ENCODE peak calls at places on chromosomes 16 and 17, in seven cellular contexts. R is mesendoderm, O is IMR-90, G is H9, S is trophoblast cell, Y is neuronal stem cell, X is mesenchymal stem cell. E is an unnamed sample.

GRCh38 chr17:37642706-37643105 is 540 bp downstream of the DDX52 start:
- DNase-seq in Y (no peak), R (peak; percentile 9), S (peak; percentile 17), X (peak; percentile 62), G (no peak), O (peak; percentile 31), E (no peak)

GRCh38 chr17:45645330-45645729 is 138.8 kb upstream of the CRHR1 start:
- DNase-seq in G (no peak), X (no peak), R (no peak), O (no peak), Y (no peak), S (no peak), E (no peak)

GRCh38 chr16:27024010-27024409 is 42.7 kb upstream of the C16orf82 start:
- DNase-seq in R (no peak), G (no peak), S (no peak), O (no peak), X (no peak), Y (no peak), E (no peak)

GRCh38 chr17:72616457-72616856 is 476.0 kb downstream of the SLC39A11 start:
- DNase-seq in Y (no peak), G (no peak), O (no peak), S (no peak), R (peak; percentile 50), X (no peak), E (no peak)

GRCh38 chr17:512926-513325 is 160.3 kb upstream of the RPH3AL start:
- DNase-seq in G (no peak), O (peak; percentile 11), Y (no peak), X (peak; percentile 56), S (no peak), R (no peak), E (no peak)

GRCh38 chr16:20129375-20129774 is 55.7 kb upstream of the GPR139 start:
- DNase-seq in Y (no peak), O (no peak), R (no peak), G (no peak), X (no peak), S (no peak), E (no peak)

GRCh38 chr17:37488009-37488604 is 1.6 kb upstream of the DUSP14 start:
- DNase-seq in S (peak; percentile 93), X (peak; percentile 99), G (no peak), O (peak; percentile 99), R (peak; percentile 83), Y (no peak), E (no peak)

GRCh38 chr17:2396568-2397246 is 4.2 kb downstream of the MNT start:
- DNase-seq in X (peak; percentile 100), G (peak; percentile 99), Y (peak; percentile 90), S (peak; percentile 68), O (peak; percentile 98), R (peak; percentile 95), E (peak; percentile 89)

GRCh38 chr17:12229315-12229714 is 208.6 kb downstream of the MAP2K4 start:
- DNase-seq in X (no peak), Y (no peak), S (no peak), O (no peak), R (no peak), G (no peak), E (no peak)

GRCh38 chr16:88005148-88005547 is 53.9 kb downstream of the BANP start:
- DNase-seq in G (peak; percentile 71), S (no peak), Y (no peak), X (no peak), O (no peak), R (peak; percentile 42), E (no peak)

GRCh38 chr17:51250314-51250840 is 9.5 kb downstream of the MBTD1 start:
- DNase-seq in S (peak; percentile 64), X (no peak), G (no peak), R (no peak), Y (no peak), O (no peak), E (no peak)

GRCh38 chr16:11347831-11348230 is 2.6 kb downstream of the RMI2 start:
- DNase-seq in Y (no peak), X (no peak), G (no peak), O (no peak), S (peak; percentile 57), R (no peak), E (no peak)

GRCh38 chr17:79838541-79839274 is 532 bp downstream of the CBX4 start:
- DNase-seq in S (peak; percentile 70), Y (no peak), R (peak; percentile 87), O (peak; percentile 52), G (peak; percentile 87), X (peak; percentile 79), E (peak; percentile 73)

GRCh38 chr16:64933890-64934289 is 188.0 kb downstream of the CDH11 start:
- DNase-seq in S (no peak), Y (no peak), G (no peak), R (no peak), O (peak; percentile 45), X (no peak), E (no peak)

GRCh38 chr16:84423416-84423837 is 55.1 kb downstream of the ATP2C2 start:
- DNase-seq in Y (no peak), O (peak; percentile 52), R (peak; percentile 57), X (peak; percentile 23), G (no peak), S (peak; percentile 39), E (no peak)

GRCh38 chr16:14177704-14178103 is 106.6 kb downstream of the MRTFB start:
- DNase-seq in R (no peak), G (no peak), O (no peak), Y (no peak), S (no peak), X (no peak), E (no peak)

GRCh38 chr17:75267146-75267402 is 4.0 kb downstream of the MIF4GD start:
- DNase-seq in Y (no peak), G (no peak), X (no peak), R (no peak), S (no peak), O (no peak), E (no peak)

GRCh38 chr17:48374650-48375230 is 55.3 kb downstream of the SKAP1 start:
- DNase-seq in G (peak; percentile 74), X (peak; percentile 14), Y (no peak), O (no peak), S (peak; percentile 58), R (peak; percentile 57), E (peak; percentile 9)

GRCh38 chr16:27679899-27680298 is 130.0 kb downstream of the KATNIP start:
- DNase-seq in X (no peak), R (no peak), G (no peak), S (no peak), Y (no peak), O (no peak), E (no peak)

GRCh38 chr17:10059684-10060211 is 138.7 kb downstream of the GAS7 start:
- DNase-seq in S (peak; percentile 62), R (no peak), Y (no peak), G (no peak), O (peak; percentile 15), X (peak; percentile 65), E (no peak)

GRCh38 chr16:75479421-75479990 is 15.0 kb upstream of the TMEM170A start:
- DNase-seq in O (no peak), R (no peak), Y (no peak), S (peak; percentile 28), X (no peak), G (no peak), E (no peak)

GRCh38 chr16:75475420-75475847 is 10.9 kb upstream of the TMEM170A start:
- DNase-seq in S (no peak), R (no peak), O (no peak), X (no peak), Y (no peak), G (no peak), E (no peak)

GRCh38 chr16:75478480-75479345 is 14.2 kb upstream of the TMEM170A start:
- DNase-seq in X (no peak), Y (no peak), S (no peak), O (no peak), G (no peak), R (no peak), E (no peak)

GRCh38 chr16:75476817-75477216 is 12.3 kb upstream of the TMEM170A start:
- DNase-seq in G (no peak), Y (no peak), O (no peak), X (no peak), R (no peak), S (no peak), E (no peak)

DNA sequence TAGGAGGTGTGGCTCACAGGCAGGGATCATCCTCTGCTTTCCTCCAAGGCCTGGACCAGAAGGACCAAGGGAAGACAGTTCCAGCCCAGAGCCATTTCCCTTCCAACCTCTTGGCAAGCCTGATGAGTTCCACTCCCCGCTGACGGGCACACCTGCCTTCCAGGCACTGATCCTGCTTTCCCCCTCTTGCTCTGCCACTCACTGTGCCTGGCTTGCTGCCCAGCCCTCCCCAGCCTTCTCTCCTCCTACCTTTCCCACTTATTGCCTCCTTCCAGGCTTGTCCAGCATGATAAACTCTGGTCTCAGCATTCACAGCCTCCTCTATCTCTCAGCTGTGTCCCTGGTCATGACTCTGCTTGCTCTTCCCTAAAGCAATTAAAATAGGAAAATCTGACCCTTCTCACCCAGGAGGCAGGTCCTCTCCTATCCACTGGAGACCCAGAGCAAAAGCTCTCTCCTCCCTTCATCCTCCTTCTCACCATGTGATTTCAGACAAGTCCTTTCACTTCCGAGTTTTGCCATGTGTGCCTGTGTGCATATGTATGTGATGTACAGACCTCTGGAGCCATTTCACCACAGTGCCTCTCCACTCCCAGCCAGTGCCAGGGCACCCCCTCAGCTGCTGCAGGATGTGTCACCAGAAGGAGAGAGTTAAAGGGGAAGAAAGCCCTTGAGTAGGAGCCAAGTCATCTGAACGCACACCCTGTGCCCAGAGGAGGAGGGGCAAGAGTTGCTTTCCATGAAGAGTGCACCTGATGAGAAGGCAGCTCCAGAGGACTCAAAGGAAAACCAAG is 13.4 kb upstream of the TMEM170A start:
- DNase-seq in Y (no peak), R (no peak), X (no peak), S (no peak), G (no peak), O (no peak), E (no peak)
- H3K4ac ChIP-seq in Y (no peak overlapping the region), R (no peak overlapping the region), X (no peak overlapping the region), S (no peak overlapping the region), G (no peak overlapping the region), O (no peak overlapping the region), E (no peak overlapping the region)

DNA sequence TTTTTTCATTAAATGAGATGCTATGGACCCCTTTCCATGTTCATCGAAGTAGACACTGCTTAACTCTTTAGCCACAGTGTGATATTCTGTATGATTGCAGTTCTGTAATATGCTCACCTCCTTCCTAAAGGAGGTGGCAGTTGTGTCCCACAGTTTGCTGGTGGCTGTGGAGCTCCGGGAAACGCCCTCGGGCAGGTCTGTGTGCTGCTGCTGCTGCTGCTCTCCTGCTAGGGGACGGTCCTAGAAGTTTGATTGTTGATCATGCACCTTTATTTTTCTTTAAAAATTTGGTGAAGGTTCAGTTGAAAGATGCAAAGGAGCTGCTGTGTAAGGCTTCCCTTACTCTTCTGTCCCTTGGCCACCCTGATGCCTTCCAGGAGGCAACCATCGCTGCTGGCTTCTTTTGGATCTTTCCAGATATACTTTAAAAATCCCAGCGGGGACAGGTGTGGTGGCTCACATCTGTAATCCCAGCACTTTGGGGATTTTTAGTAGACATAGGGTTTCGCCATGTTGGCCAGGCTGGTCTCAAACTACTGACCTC is 8.4 kb upstream of the CLEC18A start:
- DNase-seq in R (peak; percentile 40), X (no peak), S (no peak), G (no peak), O (no peak), Y (no peak), E (no peak)
- H3K4ac ChIP-seq in R (no peak overlapping the region), X (no peak overlapping the region), S (no peak overlapping the region), G (peak overlapping the region; percentile 58), O (no peak overlapping the region), Y (no peak overlapping the region), E (no peak overlapping the region)

GRCh38 chr16:23080747-23081146 is 68.5 kb downstream of the USP31 start:
- DNase-seq in Y (no peak), X (no peak), R (no peak), S (no peak), O (no peak), G (no peak), E (no peak)
- H3K4ac ChIP-seq in Y (no peak overlapping the region), X (no peak overlapping the region), R (no peak overlapping the region), S (no peak overlapping the region), O (no peak overlapping the region), G (no peak overlapping the region), E (no peak overlapping the region)

GRCh38 chr16:82636485-82636884 is 9.7 kb downstream of the CDH13 start:
- DNase-seq in S (no peak), X (no peak), Y (no peak), O (no peak), R (no peak), G (no peak), E (no peak)
- H3K4ac ChIP-seq in S (no peak overlapping the region), X (no peak overlapping the region), Y (no peak overlapping the region), O (peak overlapping the region; percentile 70), R (no peak overlapping the region), G (no peak overlapping the region), E (no peak overlapping the region)